ENCODE peak calls at places on chromosomes 4 and X, in four cellular contexts. V is HFFc6, O is AG04450, Y is lower lobe of right lung. E is an unnamed sample.

GRCh38 chr4:166400270-166400894 is 527.3 kb downstream of the TLL1 start:
- DNase-seq in V (no peak), O (no peak), Y (no peak), E (no peak)

GRCh38 chr4:141807501-141807900 is 171.1 kb downstream of the IL15 start:
- DNase-seq in V (no peak), O (no peak), Y (no peak), E (no peak)

GRCh38 chr4:20735931-20736330 is 35.7 kb downstream of the PACRGL start:
- DNase-seq in V (no peak), O (no peak), Y (no peak), E (no peak)

GRCh38 chr4:85496146-85496849 is 21.3 kb downstream of the ARHGAP24 start:
- DNase-seq in V (peak; percentile 58), O (no peak), Y (no peak), E (no peak)

GRCh38 chr4:1402516-1403101 is 3.6 kb downstream of the NKX1-1 start:
- DNase-seq in V (no peak), O (no peak), Y (peak; percentile 34), E (no peak)

GRCh38 chrX:10078266-10078665 is 78.5 kb upstream of the CLCN4 start:
- DNase-seq in V (no peak), O (no peak), Y (no peak), E (no peak)

GRCh38 chr4:186040316-186040715 is 28.6 kb upstream of the TLR3 start:
- DNase-seq in V (no peak), O (no peak), Y (no peak), E (no peak)

GRCh38 chrX:120517936-120518335 is 42.8 kb downstream of the CUL4B start:
- DNase-seq in V (peak; percentile 57), O (peak; percentile 21), Y (no peak), E (no peak)

GRCh38 chr4:109368661-109369060 is 65.0 kb upstream of the SEC24B start:
- DNase-seq in V (no peak), O (no peak), Y (no peak), E (no peak)

GRCh38 chrX:131262738-131263679 is 26.1 kb downstream of the IGSF1 start:
- DNase-seq in V (no peak), O (no peak), Y (no peak), E (no peak)

GRCh38 chr4:102608190-102608589 is 107.0 kb downstream of the NFKB1 start:
- DNase-seq in V (peak; percentile 30), O (no peak), Y (no peak), E (no peak)

GRCh38 chr4:152684587-152684986 is 4.8 kb upstream of the TMEM154 start:
- DNase-seq in V (no peak), O (no peak), Y (no peak), E (no peak)

GRCh38 chr4:152206185-152206584 is 329.7 kb downstream of the FBXW7 start:
- DNase-seq in V (no peak), O (no peak), Y (no peak), E (no peak)

GRCh38 chr4:30553721-30554120 is 166.4 kb upstream of the PCDH7 start:
- DNase-seq in V (no peak), O (no peak), Y (no peak), E (no peak)

GRCh38 chr4:1406946-1407656 is 859 bp upstream of the NKX1-1 start:
- DNase-seq in V (no peak), O (no peak), Y (peak; percentile 21), E (no peak)

GRCh38 chrX:152632445-152633097 is 5.1 kb upstream of the GABRQ start:
- DNase-seq in V (peak; percentile 28), O (peak; percentile 6), Y (no peak), E (no peak)

GRCh38 chr4:148443550-148444295 is 1.5 kb upstream of the NR3C2 start:
- DNase-seq in V (no peak), O (no peak), Y (peak; percentile 67), E (peak; percentile 24)

GRCh38 chrX:88397551-88397950 is 349.5 kb upstream of the CPXCR1 start:
- DNase-seq in V (no peak), O (no peak), Y (no peak), E (no peak)

GRCh38 chrX:19683817-19684216 is 168.5 kb upstream of the MAP3K15 start:
- DNase-seq in V (no peak), O (no peak), Y (no peak), E (no peak)

DNA sequence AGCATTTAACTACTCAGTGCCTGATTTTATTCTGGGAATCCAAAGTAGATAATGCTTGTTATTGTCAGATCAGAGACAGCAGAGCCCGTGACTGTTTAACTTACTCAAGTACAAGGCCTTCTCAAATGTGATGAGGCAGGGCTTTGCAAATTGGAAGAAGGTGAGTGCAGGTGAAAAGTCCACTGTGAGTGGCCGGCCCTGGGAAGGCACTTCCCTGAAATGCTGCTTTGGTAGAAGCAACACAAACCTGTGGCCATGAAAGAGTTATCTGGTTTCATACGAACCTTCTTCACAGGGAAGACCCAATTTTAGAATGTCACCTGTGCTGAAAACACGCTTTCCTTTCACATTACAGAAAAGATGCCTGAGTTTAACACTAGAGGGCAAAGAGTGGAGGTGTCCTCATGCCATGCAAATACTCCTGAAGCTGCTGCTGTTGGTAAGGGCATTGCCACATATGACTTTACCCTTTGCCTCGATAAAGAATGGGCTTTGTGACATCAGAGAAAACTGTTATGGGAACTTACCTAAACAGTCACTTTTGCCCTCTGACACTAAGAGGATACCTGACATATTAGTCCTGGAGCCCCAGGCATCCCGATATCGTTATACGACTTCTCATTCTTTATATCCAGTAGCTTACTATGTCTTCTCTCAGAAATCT is 8.0 kb downstream of the PPARGC1A start:
- DNase-seq in V (no peak), O (no peak), Y (no peak), E (no peak)
- TF ChIP-seq CTCF in V (no peak), O (peak; percentile 8), Y (no peak), E (no peak)

DNA sequence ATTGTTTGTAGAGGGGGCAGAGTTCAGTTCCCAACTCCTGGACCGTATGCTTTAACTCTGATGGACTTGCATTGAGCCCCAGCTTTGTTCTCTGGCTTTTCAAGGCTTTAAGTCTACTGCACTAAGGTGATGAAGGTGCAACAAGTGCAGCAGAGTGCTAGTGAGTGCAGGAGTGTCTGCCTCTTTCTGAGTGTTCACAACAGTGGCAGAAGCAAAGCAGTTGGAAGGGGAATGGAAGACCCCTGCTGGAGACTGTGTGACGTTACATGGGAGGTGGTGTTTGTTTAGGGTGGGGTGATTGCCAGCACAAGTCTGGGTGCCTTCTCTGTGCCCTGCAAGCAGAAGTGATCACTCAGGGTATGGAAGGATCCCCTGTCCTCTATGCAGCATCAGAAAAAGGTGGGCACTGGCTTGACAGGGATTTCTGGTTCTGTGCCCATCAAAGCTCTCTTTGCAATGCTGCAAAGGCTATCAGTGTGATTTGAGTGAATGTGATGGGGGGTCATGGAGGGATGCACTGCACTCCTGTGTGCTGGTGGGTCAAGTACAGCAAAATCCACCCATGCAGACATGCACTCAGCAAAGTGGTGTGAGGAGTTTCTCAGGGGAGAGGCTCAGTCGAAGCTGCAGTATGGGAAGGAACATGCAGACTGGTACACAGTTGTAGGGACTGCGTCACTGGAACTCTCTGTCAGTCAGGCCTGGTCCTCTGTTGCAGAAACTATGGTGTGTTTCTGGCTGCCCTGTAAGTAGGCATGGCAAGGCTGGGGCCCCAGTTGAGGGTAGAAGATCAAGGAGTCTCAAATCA is 70.9 kb upstream of the UGT2B7 start:
- DNase-seq in V (no peak), O (no peak), Y (no peak), E (no peak)
- TF ChIP-seq CTCF in V (peak; percentile 45), O (peak; percentile 45), Y (no peak), E (peak; percentile 44)

DNA sequence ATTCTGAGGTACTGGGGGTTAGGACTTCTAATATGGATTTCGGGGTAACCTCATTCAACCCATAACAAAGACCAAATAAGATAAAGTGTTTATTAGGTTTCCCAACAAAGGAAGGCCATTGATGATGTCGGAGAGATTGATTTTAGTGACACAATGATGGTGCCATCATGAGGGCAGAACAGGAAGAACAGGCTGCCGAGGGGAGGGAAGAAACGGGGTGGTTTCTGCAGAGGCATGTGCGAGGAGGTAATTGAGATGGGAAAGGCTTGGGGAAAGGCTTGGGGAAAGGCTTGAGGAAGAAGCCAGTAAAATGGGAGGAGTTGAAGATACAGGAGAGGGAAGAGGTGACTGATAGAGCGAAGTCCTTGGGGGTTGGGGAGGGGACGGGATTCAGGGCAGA is 6.2 kb downstream of the HPSE start:
- DNase-seq in V (no peak), O (no peak), Y (no peak), E (no peak)
- TF ChIP-seq CTCF in V (peak; percentile 13), O (no peak), Y (no peak), E (peak; percentile 43)

DNA sequence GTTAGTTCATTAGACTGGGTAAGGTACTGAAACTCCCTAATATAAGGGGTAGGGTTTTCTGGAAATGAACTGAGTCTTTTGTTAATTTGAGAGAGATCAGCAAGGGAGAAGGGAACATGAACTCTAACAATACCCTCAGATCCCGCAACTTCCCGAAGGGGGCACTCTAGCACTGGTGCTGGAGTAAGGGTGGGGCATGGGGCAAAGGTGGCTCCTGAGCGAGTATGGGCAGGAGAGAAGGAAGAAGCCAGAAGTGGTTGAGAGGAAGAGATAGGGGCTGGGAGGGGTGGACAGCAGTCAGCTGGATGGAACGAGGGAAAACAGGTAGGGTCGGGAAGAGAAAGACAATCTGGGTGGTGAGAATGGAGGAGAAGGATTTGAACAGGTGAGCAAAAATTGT is 183.2 kb upstream of the MAGEE2 start:
- DNase-seq in V (no peak), O (no peak), Y (no peak), E (no peak)
- TF ChIP-seq CTCF in V (no peak), O (no peak), Y (no peak), E (no peak)

GRCh38 chrX:91414710-91415109 is 19.9 kb upstream of the PABPC5 start:
- DNase-seq in V (no peak), O (no peak), Y (no peak), E (no peak)
- TF ChIP-seq CTCF in V (no peak), O (no peak), Y (peak; percentile 30), E (no peak)

DNA sequence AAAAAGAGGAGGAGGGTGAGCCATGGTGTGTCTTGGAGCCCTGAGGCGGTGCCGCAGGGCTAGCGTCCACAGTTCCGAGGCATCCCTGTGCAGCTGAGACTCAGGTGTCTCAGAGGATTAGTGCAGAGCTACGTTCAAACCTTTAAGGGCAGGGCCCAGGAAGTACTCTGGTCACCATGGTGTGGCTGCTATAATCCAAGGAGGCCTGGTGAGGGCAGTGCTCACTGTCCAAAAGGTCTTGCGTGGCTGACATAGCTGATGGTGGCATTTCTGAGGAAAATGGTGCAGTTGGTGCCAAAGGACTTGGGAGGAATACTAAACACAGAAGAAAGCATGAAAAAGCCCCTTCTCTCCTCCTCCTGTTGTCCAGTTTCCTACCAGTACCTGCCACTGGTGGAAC is 146.9 kb downstream of the DCHS2 start:
- DNase-seq in V (no peak), O (no peak), Y (no peak), E (no peak)
- TF ChIP-seq CTCF in V (no peak), O (no peak), Y (no peak), E (peak; percentile 30)

GRCh38 chrX:41035582-41035981 is 49.7 kb upstream of the USP9X start:
- DNase-seq in V (no peak), O (no peak), Y (no peak), E (no peak)
- TF ChIP-seq CTCF in V (no peak), O (no peak), Y (no peak), E (no peak)

GRCh38 chr4:105471566-105472176 is 2.2 kb downstream of the PPA2 start:
- DNase-seq in V (peak; percentile 70), O (peak; percentile 48), Y (no peak), E (peak; percentile 41)

GRCh38 chr4:105474110-105474518 is 252 bp upstream of the PPA2 start:
- DNase-seq in V (peak; percentile 72), O (peak; percentile 45), Y (peak; percentile 92), E (no peak)

GRCh38 chr4:105472871-105473339 is 957 bp downstream of the PPA2 start:
- DNase-seq in V (no peak), O (no peak), Y (no peak), E (no peak)

GRCh38 chr4:105473340-105474109 is at the start of gene PPA2:
- DNase-seq in V (peak; percentile 79), O (peak; percentile 71), Y (peak; percentile 96), E (peak; percentile 94)
- TF ChIP-seq CTCF in V (no peak), O (no peak), Y (no peak), E (peak; percentile 2)

GRCh38 chr4:76426272-76426671 is 5.3 kb upstream of the CCDC158 start:
- DNase-seq in V (no peak), O (no peak), Y (no peak), E (no peak)
- TF ChIP-seq CTCF in V (peak; percentile 37), O (no peak), Y (no peak), E (no peak)

E was measured in GM06990.